ENCODE peak calls at places on chromosome 11, in ten cellular contexts. One of them, this sample, is unnamed.

GRCh38 chr11:69444381-69445130 is 36.9 kb upstream of the LINC01488 start:
- DNase-seq in adipocyte: peak
- DNase-seq in activated T-cell treated with anti-CD3 and anti-CD28 coated beads, Interleukin-2, amount 50 U/mL, for 72 hours: no peak
- DNase-seq in ascending aorta: no peak
- DNase-seq in NCI-H510A treated with DMSO at 0.1 percent for 48 hours: no peak
- DNase-seq in SW 1271: peak
- DNase-seq in neuronal stem cell: no peak
- DNase-seq in SHP77: no peak
- DNase-seq in thoracic aorta: peak
- DNase-seq in activated naive CD4-positive, alpha-beta T cell treated with anti-CD3 and anti-CD28 coated beads for 36 hours: no peak
- DNase-seq in this sample: peak

GRCh38 chr11:8239536-8240228 is 24.0 kb downstream of the LMO1 start:
- DNase-seq in adipocyte: peak
- DNase-seq in activated T-cell treated with anti-CD3 and anti-CD28 coated beads, Interleukin-2, amount 50 U/mL, for 72 hours: no peak
- DNase-seq in ascending aorta: no peak
- DNase-seq in NCI-H510A treated with DMSO at 0.1 percent for 48 hours: no peak
- DNase-seq in SW 1271: no peak
- DNase-seq in neuronal stem cell: no peak
- DNase-seq in SHP77: no peak
- DNase-seq in thoracic aorta: no peak
- DNase-seq in activated naive CD4-positive, alpha-beta T cell treated with anti-CD3 and anti-CD28 coated beads for 36 hours: no peak
- DNase-seq in this sample: no peak

GRCh38 chr11:111477898-111478297 is 34.3 kb downstream of the BTG4 start:
- DNase-seq in adipocyte: no peak
- DNase-seq in activated T-cell treated with anti-CD3 and anti-CD28 coated beads, Interleukin-2, amount 50 U/mL, for 72 hours: no peak
- DNase-seq in ascending aorta: no peak
- DNase-seq in NCI-H510A treated with DMSO at 0.1 percent for 48 hours: no peak
- DNase-seq in SW 1271: no peak
- DNase-seq in neuronal stem cell: no peak
- DNase-seq in SHP77: no peak
- DNase-seq in thoracic aorta: no peak
- DNase-seq in activated naive CD4-positive, alpha-beta T cell treated with anti-CD3 and anti-CD28 coated beads for 36 hours: no peak
- DNase-seq in this sample: no peak

GRCh38 chr11:28674432-28675076 is 566.4 kb downstream of the METTL15 start:
- DNase-seq in adipocyte: peak
- DNase-seq in activated T-cell treated with anti-CD3 and anti-CD28 coated beads, Interleukin-2, amount 50 U/mL, for 72 hours: no peak
- DNase-seq in ascending aorta: no peak
- DNase-seq in NCI-H510A treated with DMSO at 0.1 percent for 48 hours: no peak
- DNase-seq in SW 1271: no peak
- DNase-seq in neuronal stem cell: peak
- DNase-seq in SHP77: no peak
- DNase-seq in thoracic aorta: no peak
- DNase-seq in activated naive CD4-positive, alpha-beta T cell treated with anti-CD3 and anti-CD28 coated beads for 36 hours: peak
- DNase-seq in this sample: peak

GRCh38 chr11:128342511-128343133 is 244.7 kb downstream of the ETS1 start:
- DNase-seq in adipocyte: peak
- DNase-seq in activated T-cell treated with anti-CD3 and anti-CD28 coated beads, Interleukin-2, amount 50 U/mL, for 72 hours: peak
- DNase-seq in ascending aorta: no peak
- DNase-seq in NCI-H510A treated with DMSO at 0.1 percent for 48 hours: peak
- DNase-seq in SW 1271: no peak
- DNase-seq in neuronal stem cell: no peak
- DNase-seq in SHP77: peak
- DNase-seq in thoracic aorta: no peak
- DNase-seq in activated naive CD4-positive, alpha-beta T cell treated with anti-CD3 and anti-CD28 coated beads for 36 hours: peak
- DNase-seq in this sample: peak

GRCh38 chr11:58688779-58689503 is 42.8 kb downstream of the GLYAT start:
- DNase-seq in adipocyte: no peak
- DNase-seq in activated T-cell treated with anti-CD3 and anti-CD28 coated beads, Interleukin-2, amount 50 U/mL, for 72 hours: no peak
- DNase-seq in ascending aorta: no peak
- DNase-seq in NCI-H510A treated with DMSO at 0.1 percent for 48 hours: no peak
- DNase-seq in SW 1271: no peak
- DNase-seq in neuronal stem cell: no peak
- DNase-seq in SHP77: no peak
- DNase-seq in thoracic aorta: no peak
- DNase-seq in activated naive CD4-positive, alpha-beta T cell treated with anti-CD3 and anti-CD28 coated beads for 36 hours: no peak
- DNase-seq in this sample: no peak

GRCh38 chr11:94926271-94926625 is 47.1 kb downstream of the CWC15 start:
- DNase-seq in adipocyte: peak
- DNase-seq in activated T-cell treated with anti-CD3 and anti-CD28 coated beads, Interleukin-2, amount 50 U/mL, for 72 hours: no peak
- DNase-seq in ascending aorta: no peak
- DNase-seq in NCI-H510A treated with DMSO at 0.1 percent for 48 hours: no peak
- DNase-seq in SW 1271: no peak
- DNase-seq in neuronal stem cell: no peak
- DNase-seq in SHP77: no peak
- DNase-seq in thoracic aorta: no peak
- DNase-seq in activated naive CD4-positive, alpha-beta T cell treated with anti-CD3 and anti-CD28 coated beads for 36 hours: no peak
- DNase-seq in this sample: no peak

GRCh38 chr11:85941380-85941973 is 86.3 kb downstream of the CCDC83 start:
- DNase-seq in adipocyte: peak
- DNase-seq in activated T-cell treated with anti-CD3 and anti-CD28 coated beads, Interleukin-2, amount 50 U/mL, for 72 hours: peak
- DNase-seq in ascending aorta: no peak
- DNase-seq in NCI-H510A treated with DMSO at 0.1 percent for 48 hours: peak
- DNase-seq in SW 1271: peak
- DNase-seq in neuronal stem cell: peak
- DNase-seq in SHP77: peak
- DNase-seq in thoracic aorta: no peak
- DNase-seq in activated naive CD4-positive, alpha-beta T cell treated with anti-CD3 and anti-CD28 coated beads for 36 hours: peak
- DNase-seq in this sample: peak

GRCh38 chr11:75376175-75376574 is 23.1 kb upstream of the RPS3 start:
- DNase-seq in adipocyte: no peak
- DNase-seq in activated T-cell treated with anti-CD3 and anti-CD28 coated beads, Interleukin-2, amount 50 U/mL, for 72 hours: no peak
- DNase-seq in ascending aorta: no peak
- DNase-seq in NCI-H510A treated with DMSO at 0.1 percent for 48 hours: no peak
- DNase-seq in SW 1271: no peak
- DNase-seq in neuronal stem cell: no peak
- DNase-seq in SHP77: no peak
- DNase-seq in thoracic aorta: no peak
- DNase-seq in activated naive CD4-positive, alpha-beta T cell treated with anti-CD3 and anti-CD28 coated beads for 36 hours: no peak
- DNase-seq in this sample: no peak

GRCh38 chr11:26095340-26095739 is 236.6 kb upstream of the ANO3 start:
- DNase-seq in adipocyte: no peak
- DNase-seq in activated T-cell treated with anti-CD3 and anti-CD28 coated beads, Interleukin-2, amount 50 U/mL, for 72 hours: no peak
- DNase-seq in ascending aorta: no peak
- DNase-seq in NCI-H510A treated with DMSO at 0.1 percent for 48 hours: no peak
- DNase-seq in SW 1271: no peak
- DNase-seq in neuronal stem cell: no peak
- DNase-seq in SHP77: no peak
- DNase-seq in thoracic aorta: no peak
- DNase-seq in activated naive CD4-positive, alpha-beta T cell treated with anti-CD3 and anti-CD28 coated beads for 36 hours: no peak
- DNase-seq in this sample: no peak

GRCh38 chr11:14449302-14449714 is 50.3 kb downstream of the COPB1 start:
- DNase-seq in adipocyte: peak
- DNase-seq in activated T-cell treated with anti-CD3 and anti-CD28 coated beads, Interleukin-2, amount 50 U/mL, for 72 hours: no peak
- DNase-seq in ascending aorta: no peak
- DNase-seq in NCI-H510A treated with DMSO at 0.1 percent for 48 hours: no peak
- DNase-seq in SW 1271: no peak
- DNase-seq in neuronal stem cell: no peak
- DNase-seq in SHP77: no peak
- DNase-seq in thoracic aorta: no peak
- DNase-seq in activated naive CD4-positive, alpha-beta T cell treated with anti-CD3 and anti-CD28 coated beads for 36 hours: no peak
- DNase-seq in this sample: peak

GRCh38 chr11:129321076-129321475 is 54.6 kb upstream of the BARX2 start:
- DNase-seq in adipocyte: no peak
- DNase-seq in activated T-cell treated with anti-CD3 and anti-CD28 coated beads, Interleukin-2, amount 50 U/mL, for 72 hours: no peak
- DNase-seq in ascending aorta: no peak
- DNase-seq in NCI-H510A treated with DMSO at 0.1 percent for 48 hours: no peak
- DNase-seq in SW 1271: no peak
- DNase-seq in neuronal stem cell: no peak
- DNase-seq in SHP77: no peak
- DNase-seq in thoracic aorta: no peak
- DNase-seq in activated naive CD4-positive, alpha-beta T cell treated with anti-CD3 and anti-CD28 coated beads for 36 hours: no peak
- DNase-seq in this sample: no peak

GRCh38 chr11:1011320-1011698 is 25.2 kb downstream of the MUC6 start:
- DNase-seq in adipocyte: no peak
- DNase-seq in activated T-cell treated with anti-CD3 and anti-CD28 coated beads, Interleukin-2, amount 50 U/mL, for 72 hours: no peak
- DNase-seq in ascending aorta: no peak
- DNase-seq in NCI-H510A treated with DMSO at 0.1 percent for 48 hours: peak
- DNase-seq in SW 1271: no peak
- DNase-seq in neuronal stem cell: no peak
- DNase-seq in SHP77: no peak
- DNase-seq in thoracic aorta: no peak
- DNase-seq in activated naive CD4-positive, alpha-beta T cell treated with anti-CD3 and anti-CD28 coated beads for 36 hours: no peak
- DNase-seq in this sample: no peak

GRCh38 chr11:133228406-133229330 is 303.6 kb downstream of the OPCML start:
- DNase-seq in adipocyte: no peak
- DNase-seq in activated T-cell treated with anti-CD3 and anti-CD28 coated beads, Interleukin-2, amount 50 U/mL, for 72 hours: no peak
- DNase-seq in ascending aorta: no peak
- DNase-seq in NCI-H510A treated with DMSO at 0.1 percent for 48 hours: no peak
- DNase-seq in SW 1271: no peak
- DNase-seq in neuronal stem cell: peak
- DNase-seq in SHP77: no peak
- DNase-seq in thoracic aorta: no peak
- DNase-seq in activated naive CD4-positive, alpha-beta T cell treated with anti-CD3 and anti-CD28 coated beads for 36 hours: no peak
- DNase-seq in this sample: no peak

GRCh38 chr11:11463397-11463796 is 110.3 kb upstream of the CSNK2A3 start:
- DNase-seq in adipocyte: peak
- DNase-seq in activated T-cell treated with anti-CD3 and anti-CD28 coated beads, Interleukin-2, amount 50 U/mL, for 72 hours: no peak
- DNase-seq in ascending aorta: no peak
- DNase-seq in NCI-H510A treated with DMSO at 0.1 percent for 48 hours: peak
- DNase-seq in SW 1271: no peak
- DNase-seq in neuronal stem cell: no peak
- DNase-seq in SHP77: peak
- DNase-seq in thoracic aorta: no peak
- DNase-seq in activated naive CD4-positive, alpha-beta T cell treated with anti-CD3 and anti-CD28 coated beads for 36 hours: no peak
- DNase-seq in this sample: no peak

GRCh38 chr11:12122083-12122482 is 11.7 kb downstream of the MICAL2 start:
- DNase-seq in adipocyte: no peak
- DNase-seq in activated T-cell treated with anti-CD3 and anti-CD28 coated beads, Interleukin-2, amount 50 U/mL, for 72 hours: no peak
- DNase-seq in ascending aorta: peak
- DNase-seq in NCI-H510A treated with DMSO at 0.1 percent for 48 hours: peak
- DNase-seq in SW 1271: peak
- DNase-seq in neuronal stem cell: no peak
- DNase-seq in SHP77: no peak
- DNase-seq in thoracic aorta: no peak
- DNase-seq in activated naive CD4-positive, alpha-beta T cell treated with anti-CD3 and anti-CD28 coated beads for 36 hours: no peak
- DNase-seq in this sample: no peak

GRCh38 chr11:6095798-6096197 is 11.7 kb upstream of the OR56B4 start:
- DNase-seq in adipocyte: no peak
- DNase-seq in activated T-cell treated with anti-CD3 and anti-CD28 coated beads, Interleukin-2, amount 50 U/mL, for 72 hours: no peak
- DNase-seq in ascending aorta: no peak
- DNase-seq in NCI-H510A treated with DMSO at 0.1 percent for 48 hours: no peak
- DNase-seq in SW 1271: no peak
- DNase-seq in neuronal stem cell: no peak
- DNase-seq in SHP77: no peak
- DNase-seq in thoracic aorta: no peak
- DNase-seq in activated naive CD4-positive, alpha-beta T cell treated with anti-CD3 and anti-CD28 coated beads for 36 hours: no peak
- DNase-seq in this sample: no peak

This sample was measured in GM03348.